ENCODE peak calls at places on chromosomes 13 and 19, in six cellular contexts. G, Z, J, S, U and P are unnamed samples.

GRCh38 chr19:6038634-6039405 is 60.9 kb upstream of the RANBP3 start:
- DNase-seq in G (no peak), Z (no peak), J (peak), S (no peak), U (no peak), P (no peak)

GRCh38 chr19:664913-665443 is 2.0 kb upstream of the RNF126 start:
- DNase-seq in G (peak), Z (peak), J (peak), S (peak), U (peak), P (peak)

GRCh38 chr19:58513694-58514563 is 2.1 kb upstream of the SLC27A5 start:
- DNase-seq in G (peak), Z (peak), J (peak), S (peak), U (peak), P (peak)

GRCh38 chr19:35248310-35249145 is at the start of gene LSR:
- DNase-seq in G (peak), Z (peak), J (peak), S (peak), U (peak), P (peak)

GRCh38 chr19:45423033-45423588 is 606 bp downstream of the ERCC1 start:
- DNase-seq in G (no peak), Z (peak), J (no peak), S (no peak), U (no peak), P (no peak)

GRCh38 chr13:46831588-46832194 is 34.7 kb upstream of the ESD start:
- DNase-seq in G (peak), Z (peak), J (no peak), S (peak), U (peak), P (no peak)

GRCh38 chr19:49502866-49503581 is 6.8 kb downstream of the RPS11 start:
- DNase-seq in G (no peak), Z (no peak), J (no peak), S (peak), U (peak), P (no peak)

GRCh38 chr19:5039642-5040543 is 71.0 kb downstream of the KDM4B start:
- DNase-seq in G (no peak), Z (no peak), J (no peak), S (no peak), U (no peak), P (no peak)

GRCh38 chr13:78190296-78190695 is 271.7 kb upstream of the EDNRB start:
- DNase-seq in G (no peak), Z (no peak), J (no peak), S (no peak), U (no peak), P (no peak)

GRCh38 chr13:101967216-101967615 is 434.6 kb downstream of the FGF14 start:
- DNase-seq in G (no peak), Z (no peak), J (no peak), S (no peak), U (no peak), P (no peak)

GRCh38 chr13:42876810-42877550 is 95.6 kb downstream of the FAM216B start:
- DNase-seq in G (no peak), Z (peak), J (no peak), S (no peak), U (no peak), P (no peak)

GRCh38 chr13:29507356-29507755 is 88.1 kb downstream of the SLC7A1 start:
- DNase-seq in G (no peak), Z (no peak), J (no peak), S (no peak), U (no peak), P (no peak)

GRCh38 chr13:28991764-28992163 is 171.6 kb downstream of the MTUS2 start:
- DNase-seq in G (no peak), Z (no peak), J (no peak), S (no peak), U (no peak), P (no peak)

GRCh38 chr19:1360818-1361461 is 22.8 kb upstream of the NDUFS7 start:
- DNase-seq in G (peak), Z (peak), J (no peak), S (no peak), U (peak), P (peak)

GRCh38 chr13:113275387-113275786 is 21.7 kb upstream of the LAMP1 start:
- DNase-seq in G (peak), Z (peak), J (no peak), S (peak), U (peak), P (peak)

GRCh38 chr19:56162258-56162657 is 13.6 kb upstream of the GALP start:
- DNase-seq in G (no peak), Z (no peak), J (no peak), S (no peak), U (no peak), P (no peak)

GRCh38 chr13:76014618-76015315 is 378.6 kb downstream of the LMO7 start:
- DNase-seq in G (no peak), Z (no peak), J (no peak), S (no peak), U (no peak), P (peak)

GRCh38 chr19:52532480-52532879 is 5.0 kb downstream of the ZNF808 start:
- DNase-seq in G (no peak), Z (no peak), J (no peak), S (no peak), U (no peak), P (no peak)

GRCh38 chr19:33686687-33687541 is 65.2 kb downstream of the CHST8 start:
- DNase-seq in G (no peak), Z (no peak), J (no peak), S (no peak), U (peak), P (no peak)

GRCh38 chr13:114144606-114145244 is 12.3 kb upstream of the RASA3 start:
- DNase-seq in G (no peak), Z (no peak), J (no peak), S (peak), U (no peak), P (no peak)

GRCh38 chr13:77565635-77566034 is 30.1 kb downstream of the SCEL start:
- DNase-seq in G (no peak), Z (peak), J (peak), S (no peak), U (no peak), P (no peak)

GRCh38 chr13:79796116-79796515 is 315.2 kb downstream of the NDFIP2 start:
- DNase-seq in G (no peak), Z (no peak), J (no peak), S (no peak), U (no peak), P (no peak)

GRCh38 chr19:32735936-32736335 is 16.4 kb downstream of the TDRD12 start:
- DNase-seq in G (no peak), Z (no peak), J (no peak), S (no peak), U (no peak), P (no peak)

GRCh38 chr13:45231722-45232121 is 30.9 kb upstream of the KCTD4 start:
- DNase-seq in G (no peak), Z (no peak), J (no peak), S (no peak), U (no peak), P (no peak)

GRCh38 chr19:48741222-48741999 is 1.0 kb upstream of the RASIP1 start:
- DNase-seq in G (no peak), Z (peak), J (no peak), S (peak), U (peak), P (peak)

GRCh38 chr19:2867025-2867991 is at the start of gene ZNF556:
- DNase-seq in G (no peak), Z (peak), J (no peak), S (no peak), U (no peak), P (no peak)

GRCh38 chr19:45440259-45440638 is 16.5 kb upstream of the ERCC1 start:
- DNase-seq in G (no peak), Z (no peak), J (no peak), S (no peak), U (no peak), P (no peak)

GRCh38 chr19:42270346-42271044 is 1.4 kb downstream of the CIC start:
- DNase-seq in G (no peak), Z (no peak), J (no peak), S (peak), U (no peak), P (no peak)

GRCh38 chr19:6064016-6064702 is 46.1 kb downstream of the RFX2 start:
- DNase-seq in G (no peak), Z (no peak), J (no peak), S (no peak), U (no peak), P (no peak)